ENCODE peak calls at places on chromosome 22, in four cellular contexts. One of them, this sample, is unnamed.

GRCh38 chr22:39349506-39349966 is 255 bp upstream of the SYNGR1 start:
- DNase-seq in K562: peak; percentile 96
- DNase-seq in GM12878: no peak
- DNase-seq in HL-60: peak; percentile 46
- DNase-seq in this sample: peak; percentile 62

GRCh38 chr22:31162015-31162765 is 2.2 kb downstream of the RNF185 start:
- DNase-seq in HL-60: no peak
- DNase-seq in K562: no peak
- DNase-seq in GM12878: no peak
- DNase-seq in this sample: no peak

GRCh38 chr22:22452211-22452610 is 56.3 kb downstream of the ZNF280B start:
- DNase-seq in K562: no peak
- DNase-seq in HL-60: no peak
- DNase-seq in GM12878: no peak
- DNase-seq in this sample: no peak

GRCh38 chr22:22400964-22401363 is 107.6 kb downstream of the ZNF280B start:
- DNase-seq in K562: no peak
- DNase-seq in HL-60: no peak
- DNase-seq in GM12878: no peak
- DNase-seq in this sample: no peak

GRCh38 chr22:31556627-31557203 is 60.4 kb downstream of the SFI1 start:
- DNase-seq in HL-60: peak; percentile 36
- DNase-seq in GM12878: no peak
- DNase-seq in K562: peak; percentile 15
- DNase-seq in this sample: no peak

GRCh38 chr22:37639070-37639760 is at the start of gene SH3BP1:
- DNase-seq in HL-60: no peak
- DNase-seq in K562: peak; percentile 81
- DNase-seq in GM12878: no peak
- DNase-seq in this sample: peak; percentile 81

GRCh38 chr22:22754268-22754657 is 109.8 kb downstream of the GGTLC2 start:
- DNase-seq in K562: no peak
- DNase-seq in GM12878: no peak
- DNase-seq in HL-60: no peak
- DNase-seq in this sample: no peak

GRCh38 chr22:49331878-49332277 is 495.8 kb downstream of the BRD1 start:
- DNase-seq in HL-60: no peak
- DNase-seq in GM12878: no peak
- DNase-seq in K562: no peak
- DNase-seq in this sample: no peak

GRCh38 chr22:21590809-21591641 is 23.5 kb downstream of the UBE2L3 start:
- DNase-seq in GM12878: no peak
- DNase-seq in K562: no peak
- DNase-seq in HL-60: peak; percentile 50
- DNase-seq in this sample: no peak

GRCh38 chr22:39249081-39249704 is 4.4 kb upstream of the PDGFB start:
- DNase-seq in K562: no peak
- DNase-seq in HL-60: no peak
- DNase-seq in GM12878: no peak
- DNase-seq in this sample: no peak

GRCh38 chr22:49233507-49234100 is 594.1 kb downstream of the BRD1 start:
- DNase-seq in HL-60: no peak
- DNase-seq in GM12878: no peak
- DNase-seq in K562: no peak
- DNase-seq in this sample: no peak

GRCh38 chr22:49749885-49750510 is 77.7 kb downstream of the BRD1 start:
- DNase-seq in K562: no peak
- DNase-seq in HL-60: no peak
- DNase-seq in GM12878: no peak
- DNase-seq in this sample: no peak

GRCh38 chr22:23926561-23926960 is 32.4 kb downstream of the MIF start:
- DNase-seq in GM12878: no peak
- DNase-seq in HL-60: no peak
- DNase-seq in K562: peak; percentile 4
- DNase-seq in this sample: no peak

GRCh38 chr22:35437038-35437437 is 37.1 kb downstream of the MCM5 start:
- DNase-seq in K562: peak; percentile 89
- DNase-seq in HL-60: peak; percentile 13
- DNase-seq in GM12878: no peak
- DNase-seq in this sample: peak; percentile 58

GRCh38 chr22:36565152-36565507 is 36.2 kb upstream of the EIF3D start:
- DNase-seq in HL-60: no peak
- DNase-seq in K562: no peak
- DNase-seq in GM12878: no peak
- DNase-seq in this sample: no peak

GRCh38 chr22:38707346-38707745 is 1.6 kb downstream of the GTPBP1 start:
- DNase-seq in K562: no peak
- DNase-seq in HL-60: peak; percentile 66
- DNase-seq in GM12878: no peak
- DNase-seq in this sample: no peak

GRCh38 chr22:22410121-22410520 is 98.4 kb downstream of the ZNF280B start:
- DNase-seq in K562: no peak
- DNase-seq in HL-60: peak; percentile 86
- DNase-seq in GM12878: no peak
- DNase-seq in this sample: no peak

GRCh38 chr22:29213481-29213880 is 7.8 kb downstream of the EMID1 start:
- DNase-seq in GM12878: no peak
- DNase-seq in K562: no peak
- DNase-seq in HL-60: no peak
- DNase-seq in this sample: no peak

GRCh38 chr22:37545703-37546435 is 14.4 kb upstream of the CDC42EP1 start:
- DNase-seq in K562: peak; percentile 62
- DNase-seq in HL-60: no peak
- DNase-seq in GM12878: no peak
- DNase-seq in this sample: no peak

GRCh38 chr22:21866821-21867527 is 471 bp downstream of the MAPK1 start:
- DNase-seq in GM12878: no peak
- DNase-seq in HL-60: peak; percentile 14
- DNase-seq in K562: peak; percentile 99
- DNase-seq in this sample: no peak

GRCh38 chr22:23094260-23094659 is 23.9 kb downstream of the GNAZ start:
- DNase-seq in GM12878: no peak
- DNase-seq in K562: peak; percentile 64
- DNase-seq in HL-60: no peak
- DNase-seq in this sample: no peak

GRCh38 chr22:32340437-32340836 is 17.2 kb upstream of the RFPL3 start:
- DNase-seq in K562: no peak
- DNase-seq in GM12878: no peak
- DNase-seq in HL-60: no peak
- DNase-seq in this sample: no peak

GRCh38 chr22:37061611-37062365 is 10.2 kb downstream of the KCTD17 start:
- DNase-seq in HL-60: no peak
- DNase-seq in K562: no peak
- DNase-seq in GM12878: no peak
- DNase-seq in this sample: no peak

GRCh38 chr22:16783930-16784354 is 41.3 kb downstream of the XKR3 start:
- DNase-seq in GM12878: no peak
- DNase-seq in HL-60: no peak
- DNase-seq in K562: peak; percentile 86
- DNase-seq in this sample: no peak

GRCh38 chr22:21791635-21792625 is 56.3 kb upstream of the YPEL1 start:
- DNase-seq in GM12878: peak; percentile 62
- DNase-seq in HL-60: no peak
- DNase-seq in K562: peak; percentile 96
- DNase-seq in this sample: no peak

GRCh38 chr22:36097880-36098279 is 62.7 kb downstream of the APOL3 start:
- DNase-seq in HL-60: no peak
- DNase-seq in GM12878: no peak
- DNase-seq in K562: no peak
- DNase-seq in this sample: no peak

GRCh38 chr22:32578752-32579151 is 104.1 kb downstream of the FBXO7 start:
- DNase-seq in HL-60: no peak
- DNase-seq in K562: no peak
- DNase-seq in GM12878: no peak
- DNase-seq in this sample: no peak

GRCh38 chr22:35914665-35915476 is 113.8 kb downstream of the RBFOX2 start:
- DNase-seq in K562: peak; percentile 54
- DNase-seq in HL-60: no peak
- DNase-seq in GM12878: no peak
- DNase-seq in this sample: no peak

GRCh38 chr22:46352691-46353386 is 17.3 kb downstream of the TRMU start:
- DNase-seq in GM12878: no peak
- DNase-seq in HL-60: peak; percentile 47
- DNase-seq in K562: no peak
- DNase-seq in this sample: no peak
- TF ChIP-seq SPI1 in GM12878: no peak
- TF ChIP-seq SPI1 in HL-60: no peak
- TF ChIP-seq SPI1 in K562: no peak
- TF ChIP-seq SPI1 in this sample: no peak

DNA sequence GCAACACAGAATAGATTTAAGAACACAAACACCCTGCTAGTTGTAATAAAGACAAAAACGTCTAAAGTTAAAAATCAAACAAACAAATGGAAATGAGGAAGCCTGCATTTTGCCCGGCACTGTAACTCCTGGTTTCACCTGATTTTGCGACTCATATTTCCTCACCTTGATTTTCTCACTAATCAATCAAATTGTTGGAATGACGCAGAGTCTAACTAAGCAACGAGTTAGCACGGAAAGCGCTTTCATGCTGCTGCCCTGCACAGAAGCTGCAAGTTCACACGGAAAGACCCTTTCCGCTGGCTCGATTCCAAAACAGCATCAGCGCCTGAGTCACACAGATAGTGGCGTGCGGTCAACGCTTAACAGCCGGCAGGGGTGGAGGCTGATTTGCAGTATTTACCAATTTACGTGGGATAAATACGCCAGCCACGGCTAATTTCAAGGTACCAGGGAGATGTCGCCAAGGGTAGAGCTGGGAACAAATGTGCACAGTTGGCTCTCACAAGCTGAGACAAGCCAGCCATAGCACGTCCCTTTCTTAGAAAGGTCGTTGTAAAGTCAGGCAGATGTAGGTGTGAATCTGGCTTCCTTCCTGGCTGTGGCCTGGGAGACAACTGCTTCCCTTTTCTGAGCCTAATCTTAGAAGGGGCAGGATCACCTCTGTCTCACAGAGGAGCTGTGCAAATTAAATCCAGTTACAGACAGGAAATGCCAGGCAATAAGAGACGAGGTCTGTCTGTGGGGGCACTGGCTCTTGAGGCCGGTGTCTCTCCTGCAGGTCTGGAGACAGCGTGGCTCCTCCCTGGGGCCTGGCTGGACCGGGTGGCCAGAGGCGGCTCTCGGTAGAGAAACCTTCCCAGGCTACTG is 76.9 kb upstream of the TTLL12 start:
- DNase-seq in GM12878: peak; percentile 85
- DNase-seq in HL-60: peak; percentile 92
- DNase-seq in K562: peak; percentile 71
- DNase-seq in this sample: peak; percentile 77
- TF ChIP-seq POLR2AphosphoS5 in GM12878: peak; percentile 60
- TF ChIP-seq POLR2AphosphoS5 in HL-60: peak; percentile 93
- TF ChIP-seq POLR2AphosphoS5 in K562: peak; percentile 70
- TF ChIP-seq POLR2AphosphoS5 in this sample: peak; percentile 56

GRCh38 chr22:27797793-27798525 is 3.6 kb downstream of the MN1 start:
- DNase-seq in HL-60: no peak
- DNase-seq in K562: no peak
- DNase-seq in GM12878: no peak
- DNase-seq in this sample: no peak

GRCh38 chr22:27800250-27801131 is 1.1 kb downstream of the MN1 start:
- DNase-seq in HL-60: no peak
- DNase-seq in K562: peak; percentile 11
- DNase-seq in GM12878: no peak
- DNase-seq in this sample: no peak

GRCh38 chr22:27798526-27799333 is 2.8 kb downstream of the MN1 start:
- DNase-seq in HL-60: no peak
- DNase-seq in K562: no peak
- DNase-seq in GM12878: no peak
- DNase-seq in this sample: no peak

GRCh38 chr22:27801197-27801615 is 350 bp downstream of the MN1 start:
- DNase-seq in K562: peak; percentile 13
- DNase-seq in HL-60: no peak
- DNase-seq in GM12878: no peak
- DNase-seq in this sample: peak; percentile 41

GRCh38 chr22:27799334-27800249 is 2.0 kb downstream of the MN1 start:
- DNase-seq in HL-60: no peak
- DNase-seq in GM12878: no peak
- DNase-seq in K562: no peak
- DNase-seq in this sample: no peak
- TF ChIP-seq SPI1 in HL-60: no peak
- TF ChIP-seq SPI1 in GM12878: no peak
- TF ChIP-seq SPI1 in K562: no peak
- TF ChIP-seq SPI1 in this sample: no peak

GRCh38 chr22:25824828-25825474 is 83.0 kb downstream of the MYO18B start:
- DNase-seq in HL-60: no peak
- DNase-seq in K562: no peak
- DNase-seq in GM12878: no peak
- DNase-seq in this sample: no peak
- TF ChIP-seq POLR2AphosphoS5 in HL-60: no peak
- TF ChIP-seq POLR2AphosphoS5 in K562: no peak
- TF ChIP-seq POLR2AphosphoS5 in GM12878: no peak
- TF ChIP-seq POLR2AphosphoS5 in this sample: no peak

GRCh38 chr22:19823638-19824196 is 31.0 kb downstream of the GNB1L start:
- DNase-seq in K562: no peak
- DNase-seq in GM12878: no peak
- DNase-seq in HL-60: peak; percentile 42
- DNase-seq in this sample: peak; percentile 12
- TF ChIP-seq SPI1 in K562: no peak
- TF ChIP-seq SPI1 in GM12878: no peak
- TF ChIP-seq SPI1 in HL-60: no peak
- TF ChIP-seq SPI1 in this sample: no peak

This sample was measured in GM12891.